ENCODE peak calls at places on chromosomes 4 and X, in six cellular contexts. Q is erythroblast, E is ovary, P is testis, U is heart left ventricle, R is gastrocnemius medialis. H is an unnamed sample.

GRCh38 chr4:8774071-8774470 is 97.6 kb downstream of the HMX1 start:
- DNase-seq in R (peak), E (no peak), P (no peak), Q (no peak), U (peak), H (no peak)

GRCh38 chrX:112147206-112147605 is 64.6 kb upstream of the TRPC5 start:
- DNase-seq in Q (no peak), P (peak), U (no peak), E (no peak), R (no peak), H (no peak)

GRCh38 chrX:46627700-46628405 is 54.3 kb downstream of the CHST7 start:
- DNase-seq in Q (no peak), R (peak), E (peak), U (no peak), P (no peak), H (no peak)

GRCh38 chr4:23388259-23388658 is 501.6 kb downstream of the PPARGC1A start:
- DNase-seq in E (no peak), Q (no peak), P (no peak), U (no peak), R (peak), H (no peak)

GRCh38 chr4:10096201-10096975 is 20.2 kb downstream of the WDR1 start:
- DNase-seq in R (peak), U (peak), P (peak), Q (peak), E (peak), H (peak)

GRCh38 chr4:8238515-8239053 is 31.0 kb upstream of the HTRA3 start:
- DNase-seq in P (no peak), R (no peak), Q (no peak), E (no peak), U (no peak), H (no peak)

GRCh38 chr4:3410401-3411135 is 31.2 kb upstream of the HGFAC start:
- DNase-seq in Q (no peak), U (peak), R (peak), P (no peak), E (no peak), H (no peak)

GRCh38 chrX:65745992-65746391 is 78.5 kb downstream of the MSN start:
- DNase-seq in P (no peak), R (no peak), E (no peak), U (no peak), Q (peak), H (no peak)

GRCh38 chr4:845836-846251 is 19.9 kb upstream of the CPLX1 start:
- DNase-seq in E (no peak), R (no peak), Q (no peak), P (no peak), U (peak), H (no peak)

GRCh38 chrX:68820476-68821110 is 8.2 kb upstream of the EFNB1 start:
- DNase-seq in P (no peak), U (no peak), Q (no peak), R (no peak), E (no peak), H (no peak)

GRCh38 chr4:168587326-168588125 is 90.7 kb downstream of the PALLD start:
- DNase-seq in Q (no peak), R (peak), P (no peak), E (no peak), U (peak), H (no peak)

GRCh38 chr4:139229534-139230039 is 50.4 kb downstream of the MGARP start:
- DNase-seq in P (peak), Q (peak), U (no peak), E (no peak), R (no peak), H (peak)

GRCh38 chrX:78024349-78025108 is 55.1 kb upstream of the PGAM4 start:
- DNase-seq in P (no peak), R (no peak), Q (peak), U (no peak), E (no peak), H (peak)

GRCh38 chr4:75235359-75235951 is 278.7 kb downstream of the RCHY1 start:
- DNase-seq in Q (no peak), P (no peak), U (no peak), R (no peak), E (no peak), H (no peak)

GRCh38 chr4:13527192-13527982 is 16.9 kb downstream of the NKX3-2 start:
- DNase-seq in Q (no peak), U (no peak), P (no peak), E (no peak), R (no peak), H (no peak)

GRCh38 chr4:86895692-86896488 is 3.7 kb upstream of the C4orf36 start:
- DNase-seq in U (no peak), E (no peak), Q (peak), R (no peak), P (peak), H (no peak)

GRCh38 chrX:130024127-130024526 is 41.7 kb downstream of the BCORL1 start:
- DNase-seq in R (peak), U (peak), Q (peak), P (peak), E (peak), H (peak)

GRCh38 chr4:38530486-38530885 is 133.5 kb upstream of the KLF3 start:
- DNase-seq in Q (no peak), E (no peak), R (no peak), U (no peak), P (no peak), H (no peak)

GRCh38 chr4:19776929-19777328 is 474.8 kb upstream of the SLIT2 start:
- DNase-seq in Q (no peak), R (no peak), U (no peak), P (no peak), E (no peak), H (no peak)

GRCh38 chr4:15711762-15712161 is 8.9 kb downstream of the BST1 start:
- DNase-seq in U (no peak), P (no peak), E (no peak), R (no peak), Q (no peak), H (no peak)

GRCh38 chrX:7074908-7075204 is 72.7 kb upstream of the STS start:
- DNase-seq in R (no peak), Q (no peak), P (no peak), U (no peak), E (no peak), H (no peak)

GRCh38 chrX:65985922-65986588 is 53.8 kb downstream of the VSIG4 start:
- DNase-seq in P (peak), R (no peak), E (no peak), Q (peak), U (no peak), H (peak)

GRCh38 chr4:138222041-138222440 is 20.1 kb downstream of the SLC7A11 start:
- DNase-seq in E (no peak), Q (no peak), U (no peak), P (no peak), R (no peak), H (no peak)
- TF ChIP-seq POLR2A in E (no peak), Q (no peak), U (no peak), P (no peak), R (no peak), H (no peak)

GRCh38 chrX:54807524-54808108 is at the start of gene MAGED2:
- DNase-seq in R (no peak), E (peak), U (no peak), Q (peak), P (peak), H (no peak)
- TF ChIP-seq POLR2A in R (no peak), E (peak), U (no peak), Q (no peak), P (no peak), H (peak)

GRCh38 chr4:113978105-113978504 is 1.3 kb downstream of the ARSJ start:
- DNase-seq in P (no peak), Q (no peak), E (no peak), R (no peak), U (no peak), H (no peak)

GRCh38 chr4:113976937-113977855 is 2.3 kb downstream of the ARSJ start:
- DNase-seq in E (no peak), Q (no peak), P (no peak), R (no peak), U (no peak), H (no peak)

GRCh38 chr4:113979973-113980615 is 647 bp upstream of the ARSJ start:
- DNase-seq in U (no peak), R (no peak), P (no peak), Q (no peak), E (no peak), H (no peak)

GRCh38 chr4:113978561-113979156 is 788 bp downstream of the ARSJ start:
- DNase-seq in R (no peak), Q (no peak), E (peak), P (peak), U (peak), H (no peak)

GRCh38 chr4:113979157-113979972 is at the start of gene ARSJ:
- DNase-seq in E (peak), P (peak), U (peak), Q (no peak), R (peak), H (peak)
- TF ChIP-seq POLR2A in E (peak), P (no peak), U (no peak), Q (no peak), R (peak), H (peak)

GRCh38 chrX:31527455-31528126 is 455.8 kb upstream of the FTHL17 start:
- DNase-seq in U (no peak), R (no peak), Q (no peak), P (no peak), E (no peak), H (no peak)
- TF ChIP-seq POLR2A in U (no peak), R (no peak), Q (no peak), P (no peak), E (no peak), H (no peak)

DNA sequence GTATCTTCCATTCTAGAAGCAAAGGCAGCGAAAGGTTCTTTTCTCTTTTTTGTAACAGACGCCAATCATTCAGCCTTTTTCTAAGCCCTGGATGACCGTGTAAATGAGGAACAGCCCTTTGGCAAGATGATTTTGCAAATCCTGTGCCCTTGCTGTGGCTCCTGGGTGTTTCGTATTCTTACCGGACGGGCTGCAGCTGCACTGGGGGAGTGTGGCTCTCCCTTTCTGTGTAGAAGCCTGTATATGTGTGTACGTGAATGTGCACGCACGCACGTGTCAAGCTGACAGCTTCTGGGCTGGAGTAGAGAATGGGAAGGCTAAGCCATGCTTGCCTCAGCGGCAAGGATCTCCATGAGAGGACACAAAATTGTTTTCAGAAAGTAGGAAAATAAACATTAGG is 8.2 kb downstream of the GRPEL1 start:
- DNase-seq in P (no peak), R (no peak), Q (no peak), E (no peak), U (no peak), H (no peak)
- TF ChIP-seq POLR2A in P (no peak), R (no peak), Q (no peak), E (no peak), U (no peak), H (no peak)

GRCh38 chr4:73742776-73743175 is 2.4 kb downstream of the CXCL8 start:
- DNase-seq in P (no peak), U (no peak), Q (no peak), R (no peak), E (no peak), H (no peak)

GRCh38 chr4:73735231-73735630 is 5.1 kb upstream of the CXCL8 start:
- DNase-seq in P (no peak), E (no peak), R (no peak), U (no peak), Q (peak), H (no peak)

GRCh38 chr4:73741140-73741749 is 876 bp downstream of the CXCL8 start:
- DNase-seq in U (no peak), P (no peak), E (no peak), R (no peak), Q (no peak), H (no peak)

GRCh38 chr4:73743825-73744602 is 3.6 kb downstream of the CXCL8 start:
- DNase-seq in Q (no peak), E (no peak), P (no peak), U (no peak), R (no peak), H (no peak)

GRCh38 chr4:73740353-73740778 is at the start of gene CXCL8:
- DNase-seq in E (peak), R (peak), P (peak), U (peak), Q (peak), H (peak)
- TF ChIP-seq POLR2A in E (no peak), R (no peak), P (no peak), U (no peak), Q (peak), H (no peak)

H was measured in H54.